ENCODE peak calls at places on chromosomes 6 and 20, in four cellular contexts. T, S, F and A are unnamed samples.

GRCh38 chr6:53268858-53269608 is 79.7 kb downstream of the ELOVL5 start:
- DNase-seq in T (no peak), S (no peak), F (no peak), A (no peak)

GRCh38 chr20:62025394-62025793 is 40.3 kb downstream of the TAF4 start:
- DNase-seq in T (no peak), S (no peak), F (no peak), A (no peak)

GRCh38 chr6:105994522-105995402 is 91.4 kb upstream of the PRDM1 start:
- DNase-seq in T (peak; percentile 34), S (peak; percentile 57), F (peak; percentile 52), A (peak; percentile 61)

GRCh38 chr6:5302995-5303622 is 41.8 kb downstream of the FARS2 start:
- DNase-seq in T (peak; percentile 59), S (peak; percentile 71), F (peak; percentile 56), A (peak; percentile 48)

GRCh38 chr6:116136933-116137340 is 11.0 kb upstream of the COL10A1 start:
- DNase-seq in T (no peak), S (no peak), F (peak; percentile 6), A (no peak)

GRCh38 chr6:73180718-73181619 is 44.3 kb downstream of the KHDC1L start:
- DNase-seq in T (peak; percentile 81), S (peak; percentile 63), F (no peak), A (peak; percentile 62)

GRCh38 chr6:44642870-44643522 is 255.5 kb downstream of the CDC5L start:
- DNase-seq in T (no peak), S (no peak), F (no peak), A (no peak)

GRCh38 chr20:53778041-53778516 is 184.4 kb upstream of the ZNF217 start:
- DNase-seq in T (no peak), S (no peak), F (no peak), A (no peak)

GRCh38 chr6:25620391-25620790 is 31.6 kb upstream of the SCGN start:
- DNase-seq in T (no peak), S (no peak), F (no peak), A (no peak)

GRCh38 chr6:16568128-16568527 is 193.1 kb downstream of the ATXN1 start:
- DNase-seq in T (no peak), S (no peak), F (no peak), A (no peak)

GRCh38 chr6:124463271-124463670 is 499.0 kb upstream of the RNF217 start:
- DNase-seq in T (no peak), S (no peak), F (no peak), A (no peak)

GRCh38 chr20:42974347-42974746 is 215.4 kb downstream of the PTPRT start:
- DNase-seq in T (no peak), S (no peak), F (no peak), A (no peak)

GRCh38 chr6:157985378-157986155 is 3.9 kb downstream of the SYNJ2 start:
- DNase-seq in T (no peak), S (no peak), F (no peak), A (no peak)

GRCh38 chr6:48429610-48430009 is 318.6 kb upstream of the PTCHD4 start:
- DNase-seq in T (no peak), S (no peak), F (no peak), A (no peak)

GRCh38 chr20:62860391-62860923 is 1.2 kb downstream of the TCFL5 start:
- DNase-seq in T (no peak), S (no peak), F (no peak), A (no peak)

GRCh38 chr6:6560909-6561308 is 27.6 kb upstream of the LY86 start:
- DNase-seq in T (peak; percentile 28), S (no peak), F (no peak), A (no peak)

GRCh38 chr6:53049389-53049788 is 15.8 kb upstream of the FBXO9 start:
- DNase-seq in T (no peak), S (no peak), F (no peak), A (no peak)

GRCh38 chr6:14231546-14232280 is 114.1 kb downstream of the CD83 start:
- DNase-seq in T (no peak), S (no peak), F (no peak), A (no peak)

GRCh38 chr6:119349341-119350201 is at the start of gene MAN1A1:
- DNase-seq in T (peak; percentile 94), S (peak; percentile 99), F (peak; percentile 89), A (peak; percentile 98)

GRCh38 chr20:44494266-44494665 is 18.6 kb downstream of the TTPAL start:
- DNase-seq in T (no peak), S (no peak), F (no peak), A (no peak)

GRCh38 chr6:151641028-151641427 is 147.2 kb downstream of the CCDC170 start:
- DNase-seq in T (no peak), S (no peak), F (no peak), A (no peak)

GRCh38 chr6:44275749-44276648 is 5.7 kb downstream of the TMEM151B start:
- DNase-seq in T (no peak), S (no peak), F (peak; percentile 37), A (no peak)

GRCh38 chr6:39251406-39251805 is 22.1 kb upstream of the KCNK5 start:
- DNase-seq in T (no peak), S (no peak), F (no peak), A (no peak)

GRCh38 chr20:54668271-54669053 is 193.1 kb downstream of the DOK5 start:
- DNase-seq in T (peak; percentile 15), S (peak; percentile 36), F (peak; percentile 8), A (peak; percentile 29)

GRCh38 chr6:107361568-107362270 is 97.6 kb downstream of the PDSS2 start:
- DNase-seq in T (no peak), S (no peak), F (no peak), A (no peak)

GRCh38 chr6:141107562-141108160 is 1025.1 kb upstream of the GJE1 start:
- DNase-seq in T (no peak), S (no peak), F (no peak), A (no peak)

GRCh38 chr20:49486064-49486463 is 3.6 kb upstream of the KCNB1 start:
- DNase-seq in T (no peak), S (no peak), F (no peak), A (no peak)
- TF ChIP-seq CTCF in T (no peak), S (no peak), F (no peak), A (no peak)

DNA sequence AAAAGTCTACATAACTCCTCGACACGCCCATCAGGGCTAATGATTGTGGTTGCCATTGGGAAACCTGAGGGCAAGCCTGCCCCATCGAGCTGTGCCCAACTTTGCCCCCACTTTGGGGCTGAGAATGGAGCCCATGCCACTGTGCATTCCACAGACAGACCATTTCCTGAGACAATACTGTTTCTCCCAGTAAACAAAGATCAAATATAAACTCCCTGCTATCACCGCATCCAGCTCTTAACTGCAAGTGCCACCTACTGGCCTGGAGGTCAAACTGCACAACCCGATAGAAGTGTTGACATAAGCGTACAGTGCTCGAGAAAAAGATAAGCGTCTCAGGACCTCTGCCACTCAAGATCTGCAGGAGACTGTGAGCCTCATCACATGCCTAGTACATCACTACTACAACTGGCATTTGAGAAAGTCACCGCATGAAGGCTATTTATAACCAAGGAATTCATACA is 4.7 kb upstream of the DEFB126 start:
- DNase-seq in T (peak; percentile 51), S (no peak), F (no peak), A (no peak)
- TF ChIP-seq CTCF in T (peak; percentile 86), S (no peak), F (no peak), A (peak; percentile 43)

GRCh38 chr6:146028835-146029572 is at the start of gene GRM1:
- DNase-seq in T (no peak), S (no peak), F (no peak), A (no peak)

GRCh38 chr6:146026873-146027272 is 2.0 kb upstream of the GRM1 start:
- DNase-seq in T (no peak), S (no peak), F (no peak), A (no peak)

GRCh38 chr6:146028250-146028789 is 542 bp upstream of the GRM1 start:
- DNase-seq in T (no peak), S (peak; percentile 75), F (peak; percentile 37), A (peak; percentile 45)

GRCh38 chr6:146029573-146030184 is 817 bp downstream of the GRM1 start:
- DNase-seq in T (no peak), S (no peak), F (no peak), A (no peak)

DNA sequence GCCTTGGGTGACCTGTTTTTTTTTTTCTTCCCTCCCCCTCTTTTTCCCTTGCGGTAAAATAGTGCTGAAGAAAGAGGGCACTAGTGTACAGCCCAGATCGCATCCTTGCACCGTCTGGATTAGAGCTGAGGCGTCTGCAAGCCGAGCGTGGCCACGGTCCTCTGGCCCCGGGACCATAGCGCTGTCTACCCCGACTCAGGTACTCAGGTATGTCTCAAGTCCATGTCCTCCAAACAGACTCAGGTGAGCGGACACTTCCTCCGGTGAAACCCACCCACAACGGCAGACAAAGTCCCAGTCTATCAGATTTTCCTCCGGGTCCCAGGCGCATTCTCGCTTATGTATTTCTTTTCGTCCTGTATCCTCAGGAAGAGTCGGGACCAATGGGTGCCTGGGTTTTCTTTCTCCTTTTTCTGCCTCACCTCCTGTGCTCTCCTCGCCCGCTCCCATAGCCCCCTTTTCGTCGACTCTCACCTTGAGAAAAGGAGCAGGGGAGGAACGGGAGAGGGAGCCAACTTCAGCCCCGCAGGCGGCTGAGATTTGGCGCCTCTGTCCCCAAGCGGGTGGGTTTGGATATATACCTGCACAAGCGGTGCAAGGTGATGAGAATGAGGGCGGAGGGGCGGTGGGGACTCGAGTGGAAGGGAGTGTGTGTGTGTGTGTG is 1.1 kb upstream of the GRM1 start:
- DNase-seq in T (no peak), S (no peak), F (no peak), A (no peak)
- TF ChIP-seq CTCF in T (peak; percentile 14), S (no peak), F (no peak), A (no peak)

GRCh38 chr6:94027374-94027773 is 608.0 kb upstream of the EPHA7 start:
- DNase-seq in T (no peak), S (no peak), F (no peak), A (no peak)
- TF ChIP-seq CTCF in T (no peak), S (no peak), F (no peak), A (no peak)

DNA sequence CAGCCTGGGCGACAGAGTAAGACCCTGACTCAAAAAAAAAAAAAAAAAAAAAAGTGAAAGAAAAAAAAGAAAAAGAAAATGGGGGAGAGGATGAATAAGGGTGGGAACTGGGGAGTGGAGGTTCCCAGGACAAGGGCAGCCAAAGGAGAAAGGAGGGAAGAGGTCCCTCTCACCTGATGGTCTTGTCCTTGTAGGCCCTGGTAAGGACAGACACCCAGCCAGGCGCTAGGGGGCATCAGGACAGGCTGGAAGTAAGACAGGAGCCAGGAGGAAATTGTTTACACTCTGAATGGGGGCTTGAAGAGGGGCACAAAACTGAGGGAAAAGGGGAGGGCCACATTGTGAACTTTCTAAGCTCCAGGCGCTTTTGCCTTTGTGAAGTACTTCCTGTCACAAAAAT is 2.3 kb upstream of the ALDH5A1 start:
- DNase-seq in T (peak; percentile 70), S (peak; percentile 26), F (no peak), A (no peak)
- TF ChIP-seq CTCF in T (peak; percentile 81), S (no peak), F (no peak), A (peak; percentile 4)

DNA sequence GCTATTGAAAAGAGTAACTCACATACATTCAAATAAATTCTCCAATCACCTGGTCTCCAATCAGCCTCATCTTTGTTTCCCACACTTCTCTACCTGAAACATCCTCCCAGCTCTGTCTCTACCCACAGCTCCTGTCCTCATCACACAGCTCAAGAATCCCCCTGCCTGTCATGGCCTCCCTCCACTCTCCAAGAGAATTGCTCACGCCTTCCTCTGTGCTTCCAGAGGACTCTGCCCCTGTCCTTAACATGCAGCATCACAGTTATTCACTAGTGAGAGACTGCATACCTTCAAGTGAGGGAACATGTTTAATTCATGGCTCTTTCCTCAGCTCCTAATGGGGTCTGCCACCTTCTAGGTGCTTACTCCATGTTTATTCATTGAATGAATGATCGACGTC is 295.9 kb downstream of the MAFB start:
- DNase-seq in T (no peak), S (no peak), F (no peak), A (no peak)
- TF ChIP-seq CTCF in T (no peak), S (no peak), F (no peak), A (no peak)